ENCODE peak calls at places on chromosomes 3 and 15, in nine cellular contexts. Q, H, T, N, L, P, D, F and S are unnamed samples.

GRCh38 chr15:62307551-62307950 is 142.5 kb upstream of the C2CD4B start:
- DNase-seq in Q (no peak), H (no peak), T (no peak), N (peak; percentile 6), L (peak; percentile 76), P (no peak), D (peak; percentile 92), F (peak; percentile 51), S (no peak)

GRCh38 chr15:85010472-85011209 is 29.0 kb downstream of the PDE8A start:
- DNase-seq in Q (no peak), H (no peak), T (no peak), N (peak; percentile 34), L (no peak), P (peak; percentile 40), D (no peak), F (no peak), S (peak; percentile 91)

GRCh38 chr15:75049392-75049791 is 26.0 kb downstream of the PPCDC start:
- DNase-seq in Q (peak; percentile 84), H (no peak), T (no peak), N (peak; percentile 74), L (peak; percentile 28), P (no peak), D (no peak), F (peak; percentile 37), S (no peak)

GRCh38 chr3:26437678-26438077 is 184.9 kb upstream of the LRRC3B start:
- DNase-seq in Q (no peak), H (no peak), T (no peak), N (no peak), L (no peak), P (no peak), D (peak; percentile 2), F (peak; percentile 83), S (no peak)

GRCh38 chr3:64939747-64940450 is 252.1 kb upstream of the ADAMTS9 start:
- DNase-seq in Q (no peak), H (no peak), T (no peak), N (no peak), L (no peak), P (no peak), D (no peak), F (no peak), S (no peak)

GRCh38 chr15:94015324-94015723 is 216.0 kb upstream of the MCTP2 start:
- DNase-seq in Q (no peak), H (no peak), T (no peak), N (no peak), L (no peak), P (no peak), D (no peak), F (no peak), S (no peak)

GRCh38 chr15:82554351-82554750 is 14.1 kb upstream of the RPS17 start:
- DNase-seq in Q (no peak), H (no peak), T (no peak), N (no peak), L (no peak), P (no peak), D (peak; percentile 88), F (no peak), S (no peak)

GRCh38 chr3:105798381-105798934 is 70.4 kb downstream of the CBLB start:
- DNase-seq in Q (no peak), H (no peak), T (no peak), N (no peak), L (no peak), P (peak; percentile 66), D (peak; percentile 29), F (no peak), S (peak; percentile 59)

GRCh38 chr3:94520364-94520763 is 457.5 kb downstream of the NSUN3 start:
- DNase-seq in Q (no peak), H (no peak), T (no peak), N (no peak), L (no peak), P (no peak), D (no peak), F (no peak), S (no peak)

GRCh38 chr3:146160964-146161724 is at the start of gene PLOD2:
- DNase-seq in Q (peak; percentile 35), H (no peak), T (no peak), N (peak; percentile 95), L (peak; percentile 92), P (peak; percentile 26), D (peak; percentile 93), F (peak; percentile 91), S (peak; percentile 22)

GRCh38 chr3:113516115-113516505 is 1.2 kb upstream of the SPICE1 start:
- DNase-seq in Q (no peak), H (no peak), T (no peak), N (no peak), L (no peak), P (no peak), D (peak; percentile 5), F (no peak), S (no peak)

GRCh38 chr3:190646996-190647395 is 133.1 kb downstream of the IL1RAP start:
- DNase-seq in Q (no peak), H (no peak), T (no peak), N (no peak), L (no peak), P (no peak), D (no peak), F (no peak), S (no peak)

GRCh38 chr15:90358124-90359033 is 6.3 kb downstream of the ZNF774 start:
- DNase-seq in Q (no peak), H (no peak), T (no peak), N (peak; percentile 56), L (peak; percentile 81), P (no peak), D (peak; percentile 86), F (peak; percentile 26), S (no peak)

GRCh38 chr3:122519693-122520092 is 5.0 kb upstream of the KPNA1 start:
- DNase-seq in Q (no peak), H (no peak), T (no peak), N (peak; percentile 23), L (no peak), P (no peak), D (peak; percentile 53), F (no peak), S (no peak)